ENCODE peak calls at places on chromosomes 12 and 14, in nine cellular contexts. A is foreskin fibroblast, U is H1, I is Calu3, W is WERI-Rb-1, J is glutamatergic neuron, M is A549, B is nephron progenitor cell, Q is Caco-2. Y is an unnamed sample.

GRCh38 chr12:123602651-123603195 is 824 bp downstream of the DDX55 start:
- DNase-seq in B (no peak), I (no peak), W (no peak), A (no peak), M (no peak), U (no peak), J (no peak), Q (peak; percentile 22), Y (no peak)

GRCh38 chr14:66045572-66046021 is 440.6 kb upstream of the CCDC196 start:
- DNase-seq in U (no peak), W (peak; percentile 83), B (no peak), A (no peak), J (no peak), M (no peak), I (no peak), Q (no peak), Y (no peak)

GRCh38 chr12:80811957-80812708 is 95.4 kb downstream of the MYF5 start:
- DNase-seq in W (no peak), A (no peak), B (no peak), J (no peak), U (no peak), Q (no peak), M (no peak), I (no peak), Y (no peak)

GRCh38 chr12:53324113-53324778 is 2.8 kb upstream of the AAAS start:
- DNase-seq in I (no peak), M (no peak), B (peak; percentile 44), J (peak; percentile 43), W (peak; percentile 66), A (no peak), U (peak; percentile 60), Q (no peak), Y (no peak)

GRCh38 chr14:91009501-91010152 is 50.8 kb downstream of the RPS6KA5 start:
- DNase-seq in Q (no peak), A (no peak), B (no peak), W (no peak), J (no peak), I (no peak), M (no peak), U (no peak), Y (no peak)

GRCh38 chr12:2845280-2845679 is 10.4 kb upstream of the NRIP2 start:
- DNase-seq in A (peak; percentile 55), Q (no peak), U (no peak), I (no peak), W (peak; percentile 41), B (peak; percentile 51), J (no peak), M (no peak), Y (no peak)

GRCh38 chr12:6377667-6377994 is 2.3 kb upstream of the SCNN1A start:
- DNase-seq in A (no peak), J (no peak), Q (no peak), B (no peak), M (peak; percentile 51), W (no peak), I (peak; percentile 63), U (no peak), Y (no peak)

GRCh38 chr12:127898616-127899015 is 368.4 kb upstream of the TMEM132C start:
- DNase-seq in I (no peak), M (no peak), A (no peak), W (no peak), U (no peak), B (no peak), Q (no peak), J (no peak), Y (no peak)

GRCh38 chr12:117674313-117674712 is 294.5 kb downstream of the KSR2 start:
- DNase-seq in J (no peak), U (no peak), Q (no peak), W (no peak), B (no peak), M (no peak), A (no peak), I (no peak), Y (no peak)

GRCh38 chr14:105486974-105487448 is 325 bp downstream of the CRIP1 start:
- DNase-seq in A (no peak), Q (no peak), J (no peak), U (peak; percentile 70), W (no peak), I (no peak), M (peak; percentile 78), B (peak; percentile 59), Y (no peak)

GRCh38 chr12:79692249-79692619 is 1.5 kb upstream of the PAWR start:
- DNase-seq in A (no peak), J (no peak), M (no peak), B (no peak), I (no peak), U (no peak), W (no peak), Q (no peak), Y (no peak)

GRCh38 chr12:52300796-52301691 is 9.7 kb upstream of the KRT81 start:
- DNase-seq in B (peak; percentile 42), U (no peak), A (no peak), M (no peak), I (no peak), J (no peak), Q (no peak), W (no peak), Y (no peak)

GRCh38 chr14:81427348-81428058 is 27.4 kb upstream of the STON2 start:
- DNase-seq in B (peak; percentile 34), Q (no peak), U (no peak), A (no peak), I (no peak), M (no peak), W (no peak), J (no peak), Y (no peak)

GRCh38 chr14:106442857-106443256 is 916.5 kb downstream of the TMEM121 start:
- DNase-seq in U (no peak), J (no peak), M (no peak), A (no peak), I (peak; percentile 22), W (no peak), B (no peak), Q (no peak), Y (no peak)

GRCh38 chr14:50792058-50792477 is 38.9 kb downstream of the NIN start:
- DNase-seq in I (no peak), U (no peak), M (no peak), W (no peak), Q (no peak), A (no peak), J (no peak), B (no peak), Y (no peak)

GRCh38 chr12:50550530-50551223 is 45.9 kb downstream of the DIP2B start:
- DNase-seq in Q (no peak), W (no peak), I (peak; percentile 44), J (no peak), U (no peak), A (peak; percentile 37), M (no peak), B (no peak), Y (no peak)

GRCh38 chr12:108720757-108721514 is 10.4 kb downstream of the CORO1C start:
- DNase-seq in U (no peak), Q (no peak), W (no peak), M (no peak), B (no peak), A (peak; percentile 54), J (no peak), I (no peak), Y (no peak)

GRCh38 chr14:79584679-79585078 is 626.6 kb downstream of the DIO2 start:
- DNase-seq in M (peak; percentile 61), U (no peak), Q (no peak), B (no peak), I (peak; percentile 1), J (no peak), A (peak; percentile 70), W (no peak), Y (no peak)
- TF ChIP-seq CTCF in M (peak; percentile 25), U (no peak), Q (no peak), B (no peak), I (no peak), J (no peak), A (peak; percentile 57), W (peak; percentile 12), Y (no peak)

GRCh38 chr12:76083246-76083735 is 1.2 kb downstream of the NAP1L1 start:
- DNase-seq in B (no peak), U (no peak), Q (no peak), J (no peak), W (no peak), I (no peak), A (no peak), M (no peak), Y (no peak)

GRCh38 chr12:76078748-76079147 is 5.7 kb downstream of the NAP1L1 start:
- DNase-seq in U (no peak), A (no peak), J (no peak), W (no peak), M (no peak), B (no peak), Q (no peak), I (no peak), Y (no peak)

GRCh38 chr12:76081909-76082308 is 2.6 kb downstream of the NAP1L1 start:
- DNase-seq in I (no peak), W (no peak), A (no peak), U (no peak), Q (no peak), M (no peak), B (no peak), J (no peak), Y (no peak)

GRCh38 chr12:76080017-76080728 is 4.3 kb downstream of the NAP1L1 start:
- DNase-seq in M (no peak), A (no peak), U (no peak), B (no peak), Q (no peak), I (no peak), W (no peak), J (no peak), Y (no peak)

DNA sequence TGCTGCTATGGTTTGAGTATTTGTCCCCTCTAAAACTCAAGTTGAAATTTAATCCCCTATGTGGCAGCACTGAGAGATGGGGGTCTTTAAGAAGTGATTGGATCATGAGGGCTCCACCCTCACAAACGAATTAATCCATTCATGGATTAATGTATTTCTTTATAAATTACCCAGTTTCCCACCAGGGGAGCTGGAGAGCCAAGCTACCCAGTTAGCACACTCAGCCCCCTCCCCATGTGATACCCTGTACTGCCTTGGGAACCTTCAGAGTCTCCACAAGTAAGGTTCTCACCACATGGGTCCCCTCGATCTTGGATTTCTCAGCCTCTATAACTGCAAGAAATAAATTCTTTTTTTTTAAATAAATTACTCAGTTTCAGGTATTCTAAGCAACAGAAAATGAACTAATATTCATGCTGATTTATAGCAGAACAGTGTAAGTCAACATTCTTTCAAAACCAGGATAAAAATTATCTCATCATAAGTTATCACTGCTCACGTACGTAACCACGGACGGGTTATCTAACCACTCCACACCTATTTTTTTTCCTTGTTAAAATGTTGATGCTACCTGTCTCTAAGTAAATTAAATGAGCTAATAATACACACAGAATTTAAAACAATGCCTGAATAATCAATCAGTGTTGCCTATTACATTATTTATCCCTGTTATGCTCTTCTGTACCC is 3.6 kb downstream of the NAP1L1 start:
- DNase-seq in A (no peak), W (peak; percentile 16), I (peak; percentile 18), J (peak; percentile 31), M (peak; percentile 37), U (no peak), B (no peak), Q (no peak), Y (no peak)
- TF ChIP-seq CTCF in A (peak; percentile 9), W (peak; percentile 27), I (peak; percentile 35), J (peak; percentile 48), M (no peak), U (peak; percentile 35), B (no peak), Q (peak; percentile 13), Y (peak; percentile 42)

GRCh38 chr14:94540031-94540794 is 21.0 kb upstream of the SERPINA4 start:
- DNase-seq in I (no peak), M (peak; percentile 27), B (no peak), W (peak; percentile 23), Q (no peak), A (no peak), U (no peak), J (no peak), Y (no peak)
- TF ChIP-seq CTCF in I (no peak), M (no peak), B (no peak), W (peak; percentile 13), Q (peak; percentile 20), A (no peak), U (no peak), J (no peak), Y (no peak)

GRCh38 chr14:77206877-77207389 is 25.3 kb downstream of the TMEM63C start:
- DNase-seq in M (no peak), W (peak; percentile 71), A (no peak), U (no peak), B (no peak), J (peak; percentile 37), Q (no peak), I (no peak), Y (no peak)
- TF ChIP-seq CTCF in M (no peak), W (peak; percentile 42), A (no peak), U (peak; percentile 33), B (no peak), J (no peak), Q (no peak), I (no peak), Y (no peak)